ENCODE peak calls at places on chromosomes 13 and 19, in four cellular contexts. E is AG09319, S is fibroblast of mammary gland, G is H7. Y is an unnamed sample.

GRCh38 chr13:30880151-30880551 is 25.9 kb upstream of the MEDAG start:
- DNase-seq in G (no peak), S (peak), E (no peak), Y (no peak)

GRCh38 chr13:71613347-71613746 is 253.7 kb downstream of the DACH1 start:
- DNase-seq in E (no peak), G (no peak), S (no peak), Y (no peak)

GRCh38 chr19:39104104-39104708 is 20.0 kb downstream of the ACP7 start:
- DNase-seq in E (no peak), S (no peak), G (no peak), Y (no peak)

GRCh38 chr19:41175825-41176734 is 16.9 kb upstream of the CYP2S1 start:
- DNase-seq in G (peak), S (peak), E (peak), Y (no peak)

GRCh38 chr13:112965573-112966115 is 3.4 kb upstream of the MCF2L start:
- DNase-seq in S (no peak), G (no peak), E (no peak), Y (no peak)

GRCh38 chr19:42335374-42335936 is 10.0 kb downstream of the MEGF8 start:
- DNase-seq in E (no peak), S (no peak), G (peak), Y (no peak)

GRCh38 chr19:33394723-33395560 is 21.4 kb downstream of the CEBPG start:
- DNase-seq in G (peak), S (no peak), E (no peak), Y (no peak)

GRCh38 chr19:49855277-49855675 is 4.3 kb downstream of the PTOV1 start:
- DNase-seq in E (no peak), G (peak), S (no peak), Y (no peak)

GRCh38 chr19:32550666-32551065 is 30.3 kb upstream of the PDCD5 start:
- DNase-seq in G (no peak), S (no peak), E (no peak), Y (no peak)

GRCh38 chr13:93108111-93108581 is 118.5 kb upstream of the GPC6 start:
- DNase-seq in G (no peak), S (no peak), E (no peak), Y (no peak)

GRCh38 chr13:46176756-46177155 is 5.2 kb downstream of the LCP1 start:
- DNase-seq in G (no peak), S (no peak), E (no peak), Y (no peak)

GRCh38 chr19:55283548-55284393 is at the start of gene BRSK1:
- DNase-seq in G (peak), S (peak), E (peak), Y (no peak)

GRCh38 chr19:12983091-12983490 is 12.2 kb upstream of the NFIX start:
- DNase-seq in G (no peak), E (no peak), S (no peak), Y (no peak)

GRCh38 chr19:49371184-49371583 is 7.5 kb downstream of the DKKL1 start:
- DNase-seq in E (no peak), S (no peak), G (no peak), Y (no peak)

GRCh38 chr13:91162180-91162579 is 185.3 kb upstream of the MIR17HG start:
- DNase-seq in S (no peak), G (peak), E (no peak), Y (no peak)

GRCh38 chr13:77831870-77832269 is 86.8 kb downstream of the EDNRB start:
- DNase-seq in S (no peak), E (no peak), G (no peak), Y (no peak)

GRCh38 chr13:36124236-36124822 is 6.9 kb downstream of the DCLK1 start:
- DNase-seq in S (peak), G (no peak), E (peak), Y (no peak)

GRCh38 chr13:98871727-98872126 is 106.1 kb downstream of the DOCK9 start:
- DNase-seq in S (no peak), E (no peak), G (no peak), Y (no peak)

GRCh38 chr19:17860331-17860992 is 752 bp downstream of the RPL18A start:
- DNase-seq in G (no peak), E (no peak), S (no peak), Y (no peak)

GRCh38 chr13:59494560-59494970 is 669.2 kb downstream of the DIAPH3 start:
- DNase-seq in E (peak), S (peak), G (no peak), Y (peak)

GRCh38 chr19:13094771-13095392 is 7.8 kb downstream of the LYL1 start:
- DNase-seq in S (no peak), G (peak), E (no peak), Y (no peak)

GRCh38 chr19:34365463-34366401 is 736 bp downstream of the GPI start:
- DNase-seq in S (peak), E (no peak), G (peak), Y (no peak)

GRCh38 chr19:15173746-15174404 is 26.9 kb downstream of the NOTCH3 start:
- DNase-seq in E (no peak), S (no peak), G (peak), Y (no peak)

GRCh38 chr13:49986471-49986870 is 10.4 kb upstream of the TRIM13 start:
- DNase-seq in G (no peak), E (no peak), S (no peak), Y (no peak)

GRCh38 chr13:36509369-36509768 is 77.1 kb downstream of the CCNA1 start:
- DNase-seq in S (no peak), E (no peak), G (peak), Y (no peak)

GRCh38 chr13:49652691-49653305 is 24.5 kb downstream of the ARL11 start:
- DNase-seq in E (no peak), S (peak), G (peak), Y (no peak)

GRCh38 chr13:106376411-106377112 is 158.9 kb downstream of the EFNB2 start:
- DNase-seq in G (no peak), S (peak), E (no peak), Y (peak)

GRCh38 chr19:871446-872265 is 12.2 kb downstream of the CFD start:
- DNase-seq in S (no peak), E (no peak), G (peak), Y (no peak)

GRCh38 chr13:97243915-97244820 is 22.0 kb downstream of the MBNL2 start:
- DNase-seq in E (no peak), S (no peak), G (no peak), Y (no peak)

GRCh38 chr13:43942301-43942700 is 62.6 kb downstream of the LACC1 start:
- DNase-seq in G (no peak), E (no peak), S (no peak), Y (no peak)

GRCh38 chr19:15508035-15508710 is at the start of gene CYP4F22:
- DNase-seq in E (no peak), G (peak), S (no peak), Y (no peak)

GRCh38 chr19:47284324-47284899 is 9.7 kb downstream of the INAFM1 start:
- DNase-seq in E (no peak), G (peak), S (peak), Y (no peak)